ENCODE peak calls at places on chromosome 17, in eight cellular contexts. P, Q, M, A, Y, R, W and X are unnamed samples.
A peak's percentile ranks its signal among the peaks of the same experiment; 100 is the strongest.

GRCh38 chr17:66464921-66465320 is 162.5 kb downstream of the PRKCA start:
- DNase-seq in P (no peak), Q (no peak), M (no peak), A (peak; percentile 63), Y (no peak), R (no peak), W (no peak), X (no peak)

GRCh38 chr17:17524091-17524490 is 27.9 kb upstream of the RASD1 start:
- DNase-seq in P (no peak), Q (no peak), M (no peak), A (no peak), Y (no peak), R (no peak), W (no peak), X (no peak)

GRCh38 chr17:50863221-50863843 is 2.8 kb downstream of the TOB1 start:
- DNase-seq in P (no peak), Q (peak; percentile 41), M (no peak), A (no peak), Y (peak; percentile 56), R (no peak), W (peak; percentile 16), X (no peak)

GRCh38 chr17:78716814-78717393 is 65.2 kb downstream of the CYTH1 start:
- DNase-seq in P (no peak), Q (peak; percentile 67), M (peak; percentile 63), A (peak; percentile 22), Y (peak; percentile 76), R (no peak), W (peak; percentile 59), X (no peak)

GRCh38 chr17:28406478-28406824 is 439 bp upstream of the SLC46A1 start:
- DNase-seq in P (no peak), Q (no peak), M (no peak), A (no peak), Y (no peak), R (no peak), W (no peak), X (no peak)

GRCh38 chr17:28655160-28655559 is 6.5 kb downstream of the SDF2 start:
- DNase-seq in P (no peak), Q (no peak), M (no peak), A (no peak), Y (no peak), R (no peak), W (no peak), X (no peak)

GRCh38 chr17:10115536-10115932 is 82.9 kb downstream of the GAS7 start:
- DNase-seq in P (no peak), Q (no peak), M (no peak), A (no peak), Y (no peak), R (no peak), W (peak; percentile 60), X (no peak)

GRCh38 chr17:81491193-81491592 is 21.4 kb downstream of the ACTG1 start:
- DNase-seq in P (no peak), Q (no peak), M (no peak), A (no peak), Y (no peak), R (no peak), W (no peak), X (no peak)

GRCh38 chr17:62739666-62740065 is 68.4 kb downstream of the MARCHF10 start:
- DNase-seq in P (no peak), Q (no peak), M (no peak), A (no peak), Y (peak; percentile 25), R (no peak), W (no peak), X (no peak)

GRCh38 chr17:9843152-9844010 is 17.7 kb downstream of the GLP2R start:
- DNase-seq in P (no peak), Q (no peak), M (no peak), A (peak; percentile 24), Y (no peak), R (no peak), W (no peak), X (no peak)

DNA sequence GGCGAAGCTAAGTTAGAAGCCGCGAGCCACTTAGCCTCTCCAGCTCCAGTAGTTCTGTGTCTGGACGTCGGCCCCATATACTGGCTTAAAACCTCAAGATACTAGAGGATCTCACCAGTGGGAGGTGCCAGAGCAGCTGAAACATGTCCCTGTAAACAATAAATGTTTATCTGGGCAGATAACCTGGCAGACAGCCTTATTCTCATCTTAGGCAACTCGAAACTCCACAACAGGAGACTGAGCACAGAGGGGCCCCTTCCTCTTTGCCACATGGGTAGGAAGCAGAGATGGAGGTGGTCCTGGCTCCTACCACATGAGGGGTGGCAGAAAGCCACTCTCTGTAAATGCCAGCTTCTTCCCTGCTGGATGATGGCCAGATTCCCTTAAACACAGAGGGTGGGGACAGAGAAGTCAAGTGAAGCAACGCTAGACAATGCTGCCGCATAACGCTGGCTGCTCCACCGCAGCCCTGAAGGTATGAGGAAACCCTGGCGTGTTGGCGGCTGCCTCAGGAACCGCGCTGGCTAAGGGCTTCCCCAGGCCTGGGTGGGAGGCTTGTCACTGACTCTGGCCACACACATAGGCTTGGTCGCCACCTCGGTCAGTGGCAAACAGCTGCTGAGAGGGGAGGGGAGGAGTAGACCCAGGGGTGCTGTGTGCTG is 67.9 kb downstream of the HIC1 start:
- DNase-seq in P (peak; percentile 73), Q (no peak), M (peak; percentile 44), A (peak; percentile 87), Y (peak; percentile 35), R (no peak), W (peak; percentile 66), X (no peak)
- TF ChIP-seq CTCF in P (peak; percentile 19), Q (no peak), M (no peak), A (peak; percentile 47), Y (no peak), R (no peak), W (peak; percentile 36), X (no peak)

DNA sequence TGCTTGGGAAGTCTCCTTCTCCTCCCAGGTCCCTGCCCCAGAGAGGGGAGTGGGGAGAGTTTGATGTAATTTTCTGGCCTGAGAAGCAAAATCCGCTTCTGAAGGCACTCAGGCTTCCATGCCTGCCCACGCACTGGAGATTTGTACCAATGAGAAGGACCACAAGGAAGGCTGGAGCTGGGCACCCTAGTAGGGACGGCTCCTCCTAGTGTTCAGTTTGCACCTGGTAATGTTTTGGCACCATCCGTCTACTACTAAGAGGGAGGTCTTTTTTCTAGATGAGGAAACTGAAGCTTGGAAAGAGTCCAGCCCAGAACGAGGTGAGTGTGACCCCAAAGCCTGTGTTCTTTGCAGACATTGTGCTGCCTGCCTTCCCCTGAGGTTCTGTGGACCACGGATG is 83.6 kb upstream of the NLRP1 start:
- DNase-seq in P (no peak), Q (peak; percentile 5), M (no peak), A (no peak), Y (peak; percentile 7), R (no peak), W (peak; percentile 40), X (no peak)
- TF ChIP-seq CTCF in P (no peak), Q (peak; percentile 60), M (no peak), A (no peak), Y (peak; percentile 20), R (no peak), W (peak; percentile 50), X (peak; percentile 19)

GRCh38 chr17:68734911-68735310 is 133.7 kb upstream of the FAM20A start:
- DNase-seq in P (no peak), Q (no peak), M (no peak), A (no peak), Y (no peak), R (no peak), W (no peak), X (no peak)

GRCh38 chr17:68738044-68738443 is 136.9 kb upstream of the FAM20A start:
- DNase-seq in P (no peak), Q (no peak), M (no peak), A (no peak), Y (peak; percentile 10), R (no peak), W (no peak), X (no peak)

DNA sequence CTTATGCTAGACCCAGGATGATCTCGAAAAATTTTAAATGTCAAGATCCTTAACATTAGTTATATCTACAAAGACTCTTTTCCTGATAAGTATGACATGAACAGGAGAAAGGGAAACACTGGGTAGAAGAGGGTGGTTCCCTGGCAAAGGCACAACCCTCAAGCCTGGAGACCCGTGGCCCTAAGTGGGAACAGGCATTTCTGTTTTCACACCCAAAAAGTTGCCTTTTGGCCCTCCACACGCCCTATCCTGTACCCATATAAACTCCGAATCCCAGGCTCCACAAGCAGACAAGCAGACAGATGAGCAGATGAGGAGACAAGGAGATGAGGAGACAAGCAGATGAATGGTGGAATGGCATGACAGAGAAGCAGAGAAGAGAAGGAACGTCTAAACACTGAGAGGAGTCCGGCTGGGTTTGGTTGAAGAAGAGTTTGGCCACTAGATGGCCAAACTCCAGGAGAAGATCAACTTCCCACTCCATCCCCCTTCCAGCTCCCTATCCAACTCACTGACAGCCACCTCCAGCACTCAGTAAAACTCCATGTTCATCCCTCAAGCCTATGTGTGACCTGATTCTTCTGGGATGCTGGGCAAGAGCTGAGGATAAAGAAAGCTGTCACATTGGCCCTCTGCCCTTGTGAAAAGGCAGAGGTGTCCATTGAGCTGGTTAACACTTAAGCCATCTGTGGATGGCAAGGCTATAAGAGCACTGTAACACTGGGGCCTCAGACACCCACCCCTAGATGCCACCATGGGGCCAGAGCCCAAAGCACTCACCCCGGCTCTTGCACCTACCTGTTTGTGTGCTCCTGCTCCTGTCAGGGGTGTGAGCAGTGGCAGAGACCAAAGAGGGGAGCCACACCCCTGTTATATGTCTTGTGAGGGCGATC is 139.6 kb upstream of the FAM20A start:
- DNase-seq in P (no peak), Q (no peak), M (no peak), A (no peak), Y (no peak), R (no peak), W (peak; percentile 11), X (no peak)
- TF ChIP-seq CTCF in P (peak; percentile 34), Q (peak; percentile 56), M (no peak), A (no peak), Y (peak; percentile 5), R (no peak), W (peak; percentile 40), X (no peak)

GRCh38 chr17:7631398-7632380 is 1.8 kb downstream of the SHBG start:
- DNase-seq in P (no peak), Q (no peak), M (no peak), A (no peak), Y (no peak), R (no peak), W (no peak), X (no peak)

GRCh38 chr17:7629939-7630571 is at the start of gene SHBG:
- DNase-seq in P (no peak), Q (no peak), M (no peak), A (no peak), Y (no peak), R (no peak), W (no peak), X (no peak)

GRCh38 chr17:7634384-7634783 is 4.4 kb downstream of the SHBG start:
- DNase-seq in P (peak; percentile 25), Q (no peak), M (no peak), A (peak; percentile 41), Y (peak; percentile 65), R (peak; percentile 77), W (peak; percentile 57), X (peak; percentile 45)

GRCh38 chr17:7633093-7633492 is 3.2 kb downstream of the SHBG start:
- DNase-seq in P (no peak), Q (no peak), M (no peak), A (no peak), Y (no peak), R (no peak), W (peak; percentile 36), X (no peak)

DNA sequence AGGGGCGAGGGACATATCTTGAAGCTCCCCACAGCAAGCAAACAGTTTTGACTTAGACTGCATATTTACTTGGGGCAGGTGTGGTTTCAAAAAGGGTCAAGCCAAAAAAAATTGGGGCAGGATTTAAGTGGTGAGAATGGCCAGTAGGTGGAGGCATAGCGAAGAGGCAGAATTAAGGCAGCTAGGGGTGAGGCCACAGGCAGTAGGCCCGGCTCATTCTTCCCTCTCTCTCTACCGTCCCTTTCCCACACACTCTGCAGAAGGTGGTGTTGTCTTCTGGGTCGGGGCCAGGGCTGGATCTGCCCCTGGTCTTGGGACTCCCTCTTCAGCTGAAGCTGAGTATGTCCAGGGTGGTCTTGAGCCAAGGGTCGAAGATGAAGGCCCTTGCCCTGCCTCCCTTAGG is 2.6 kb downstream of the SHBG start:
- DNase-seq in P (no peak), Q (peak; percentile 62), M (no peak), A (peak; percentile 54), Y (peak; percentile 77), R (no peak), W (peak; percentile 58), X (no peak)
- TF ChIP-seq CTCF in P (peak; percentile 73), Q (peak; percentile 78), M (no peak), A (peak; percentile 64), Y (peak; percentile 68), R (peak; percentile 39), W (peak; percentile 59), X (peak; percentile 48)